ENCODE peak calls at places on chromosomes 16 and 17, in ten cellular contexts. P is AG10803; S is pons; F is stimulated activated CD4-positive, alpha-beta T cell treated with anti-CD3 and anti-CD28 coated beads, TNF-alpha, amount 100 ng/mL, for 48 hours; B is C1 segment of cervical spinal cord; Z is T-helper 1 cell; X is stimulated activated CD8-positive, alpha-beta memory T cell treated with anti-CD3 and anti-CD28 coated beads, Interleukin-15, amount 100 ng/mL, for 24 hours; C is GM23338; N is DMS 273 treated with DMSO at 0.1 percent for 48 hours; Y is HTR-8/SVneo. E is an unnamed sample.

GRCh38 chr16:3501783-3502400 is 1.1 kb downstream of the CLUAP1 start:
- DNase-seq in P (no peak), S (no peak), F (no peak), B (no peak), Z (no peak), X (no peak), C (peak), N (peak), Y (no peak), E (no peak)

GRCh38 chr17:33451221-33451620 is 158.1 kb upstream of the ASIC2 start:
- DNase-seq in P (no peak), S (no peak), F (no peak), B (no peak), Z (no peak), X (no peak), C (no peak), N (no peak), Y (no peak), E (no peak)

GRCh38 chr16:154223-155030 is 2.0 kb downstream of the HBZ start:
- DNase-seq in P (no peak), S (no peak), F (no peak), B (no peak), Z (no peak), X (no peak), C (peak), N (no peak), Y (peak), E (no peak)

GRCh38 chr16:71440669-71441347 is 1.0 kb downstream of the TLE7 start:
- DNase-seq in P (no peak), S (no peak), F (no peak), B (no peak), Z (no peak), X (no peak), C (peak), N (no peak), Y (peak), E (peak)

GRCh38 chr16:20114356-20114755 is 40.7 kb upstream of the GPR139 start:
- DNase-seq in P (no peak), S (peak), F (no peak), B (no peak), Z (no peak), X (no peak), C (no peak), N (no peak), Y (peak), E (no peak)

GRCh38 chr16:81678326-81679095 is 100.6 kb upstream of the PLCG2 start:
- DNase-seq in P (no peak), S (no peak), F (no peak), B (no peak), Z (no peak), X (no peak), C (no peak), N (no peak), Y (no peak), E (no peak)

GRCh38 chr16:55323637-55324490 is at the start of gene IRX6:
- DNase-seq in P (peak), S (no peak), F (no peak), B (no peak), Z (no peak), X (no peak), C (peak), N (peak), Y (no peak), E (no peak)

GRCh38 chr17:2259769-2260536 is 43.6 kb downstream of the SMG6 start:
- DNase-seq in P (peak), S (no peak), F (peak), B (no peak), Z (peak), X (no peak), C (no peak), N (no peak), Y (no peak), E (peak)

GRCh38 chr16:75640598-75640997 is 6.9 kb downstream of the KARS1 start:
- DNase-seq in P (no peak), S (no peak), F (no peak), B (no peak), Z (no peak), X (no peak), C (no peak), N (no peak), Y (no peak), E (no peak)

GRCh38 chr17:79632432-79632735 is 21.5 kb upstream of the RBFOX3 start:
- DNase-seq in P (no peak), S (no peak), F (no peak), B (no peak), Z (no peak), X (no peak), C (no peak), N (no peak), Y (no peak), E (no peak)

GRCh38 chr17:81842725-81843504 is 8.1 kb upstream of the PPP1R27 start:
- DNase-seq in P (peak), S (no peak), F (no peak), B (no peak), Z (no peak), X (no peak), C (no peak), N (no peak), Y (no peak), E (no peak)

GRCh38 chr16:11029948-11030347 is 85.6 kb downstream of the CLEC16A start:
- DNase-seq in P (no peak), S (no peak), F (no peak), B (no peak), Z (no peak), X (no peak), C (no peak), N (no peak), Y (no peak), E (no peak)

GRCh38 chr17:5535436-5535835 is 48.9 kb downstream of the NLRP1 start:
- DNase-seq in P (no peak), S (no peak), F (no peak), B (no peak), Z (no peak), X (no peak), C (no peak), N (no peak), Y (no peak), E (no peak)

GRCh38 chr17:77327181-77327565 is 186.4 kb downstream of the SEC14L1 start:
- DNase-seq in P (no peak), S (no peak), F (no peak), B (no peak), Z (no peak), X (no peak), C (no peak), N (no peak), Y (no peak), E (no peak)

GRCh38 chr16:68146583-68146982 is 61.4 kb downstream of the NFATC3 start:
- DNase-seq in P (peak), S (no peak), F (no peak), B (no peak), Z (no peak), X (no peak), C (peak), N (no peak), Y (no peak), E (no peak)

GRCh38 chr17:16933317-16934132 is 38.4 kb downstream of the TNFRSF13B start:
- DNase-seq in P (no peak), S (no peak), F (no peak), B (no peak), Z (no peak), X (no peak), C (no peak), N (no peak), Y (no peak), E (no peak)

GRCh38 chr17:82428546-82428945 is 10.2 kb upstream of the OGFOD3 start:
- DNase-seq in P (no peak), S (no peak), F (no peak), B (no peak), Z (no peak), X (no peak), C (no peak), N (no peak), Y (no peak), E (no peak)

GRCh38 chr16:3816326-3816725 is 64.2 kb downstream of the CREBBP start:
- DNase-seq in P (no peak), S (no peak), F (no peak), B (no peak), Z (no peak), X (no peak), C (peak), N (no peak), Y (no peak), E (no peak)